ENCODE peak calls at places on chromosomes 5 and 9, in ten cellular contexts. N, G, W, M, V, E, H, I, L and Y are unnamed samples.

GRCh38 chr5:103561670-103562069 is 919 bp downstream of the NUDT12 start:
- DNase-seq in E (no peak), G (no peak), H (no peak), N (no peak), L (no peak), V (no peak), M (peak; percentile 15), W (no peak), I (no peak), Y (no peak)

GRCh38 chr9:133346021-133346713 is 1.8 kb downstream of the MED22 start:
- DNase-seq in E (no peak), G (no peak), M (no peak), W (no peak), V (no peak), L (no peak), H (no peak), N (no peak), I (peak; percentile 49), Y (no peak)

GRCh38 chr5:136374638-136375037 is 9.3 kb upstream of the TRPC7 start:
- DNase-seq in W (no peak), H (no peak), L (no peak), V (no peak), M (no peak), N (no peak), I (no peak), E (no peak), G (no peak), Y (no peak)

GRCh38 chr9:128732576-128732975 is 8.6 kb upstream of the ZDHHC12 start:
- DNase-seq in M (no peak), V (no peak), L (no peak), E (no peak), H (no peak), I (no peak), N (no peak), G (no peak), W (no peak), Y (no peak)

GRCh38 chr9:2727966-2728613 is 10.8 kb downstream of the KCNV2 start:
- DNase-seq in N (no peak), L (no peak), H (no peak), E (peak; percentile 21), G (peak; percentile 11), M (no peak), I (no peak), V (peak; percentile 60), W (peak; percentile 12), Y (peak; percentile 84)

GRCh38 chr5:82406200-82406773 is 128.1 kb upstream of the RPS23 start:
- DNase-seq in V (no peak), N (no peak), W (no peak), E (no peak), M (peak; percentile 95), G (no peak), L (no peak), H (no peak), I (no peak), Y (peak; percentile 100)

GRCh38 chr5:22063717-22064116 is 789.4 kb downstream of the CDH12 start:
- DNase-seq in G (no peak), I (no peak), L (no peak), M (no peak), N (no peak), H (no peak), E (no peak), W (no peak), V (no peak), Y (no peak)

GRCh38 chr5:137234973-137235943 is 263.9 kb downstream of the SPOCK1 start:
- DNase-seq in V (no peak), M (peak; percentile 85), W (no peak), H (no peak), I (no peak), N (no peak), E (no peak), G (no peak), L (no peak), Y (peak; percentile 7)

GRCh38 chr5:100777680-100778281 is 125.3 kb downstream of the ST8SIA4 start:
- DNase-seq in N (no peak), E (peak; percentile 41), L (no peak), I (no peak), V (no peak), M (peak; percentile 66), H (no peak), G (no peak), W (no peak), Y (peak; percentile 56)